ENCODE peak calls at places on chromosomes 12 and 14, in four cellular contexts. One of them, this sample, is unnamed.

GRCh38 chr12:127070512-127071157 is 1196.3 kb upstream of the TMEM132C start:
- DNase-seq in K562: no peak
- DNase-seq in HepG2: no peak
- DNase-seq in GM12878: no peak
- DNase-seq in this sample: no peak

GRCh38 chr12:52186135-52186840 is 5.5 kb downstream of the KRT80 start:
- DNase-seq in HepG2: peak
- DNase-seq in K562: no peak
- DNase-seq in GM12878: no peak
- DNase-seq in this sample: no peak

GRCh38 chr14:75144944-75145343 is 18.1 kb upstream of the NEK9 start:
- DNase-seq in HepG2: no peak
- DNase-seq in GM12878: no peak
- DNase-seq in K562: no peak
- DNase-seq in this sample: no peak

GRCh38 chr12:3600039-3600720 is 109.2 kb downstream of the PRMT8 start:
- DNase-seq in GM12878: no peak
- DNase-seq in HepG2: no peak
- DNase-seq in K562: peak
- DNase-seq in this sample: no peak

GRCh38 chr12:103114296-103115055 is 157.0 kb downstream of the ASCL1 start:
- DNase-seq in GM12878: peak
- DNase-seq in HepG2: no peak
- DNase-seq in K562: no peak
- DNase-seq in this sample: no peak

GRCh38 chr14:60777856-60778578 is 43.5 kb downstream of the MNAT1 start:
- DNase-seq in K562: no peak
- DNase-seq in GM12878: no peak
- DNase-seq in HepG2: no peak
- DNase-seq in this sample: no peak

GRCh38 chr14:72605096-72605920 is 288.6 kb downstream of the DPF3 start:
- DNase-seq in GM12878: no peak
- DNase-seq in K562: no peak
- DNase-seq in HepG2: no peak
- DNase-seq in this sample: no peak

GRCh38 chr12:83153156-83153555 is 466.4 kb downstream of the TMTC2 start:
- DNase-seq in K562: no peak
- DNase-seq in GM12878: peak
- DNase-seq in HepG2: no peak
- DNase-seq in this sample: no peak

GRCh38 chr14:64767215-64767964 is 63.2 kb downstream of the PLEKHG3 start:
- DNase-seq in K562: no peak
- DNase-seq in GM12878: no peak
- DNase-seq in HepG2: no peak
- DNase-seq in this sample: no peak

GRCh38 chr14:65156568-65157366 is 54.5 kb upstream of the MAX start:
- DNase-seq in K562: no peak
- DNase-seq in HepG2: no peak
- DNase-seq in GM12878: peak
- DNase-seq in this sample: no peak

GRCh38 chr12:32821293-32822089 is 65.8 kb upstream of the YARS2 start:
- DNase-seq in GM12878: no peak
- DNase-seq in K562: no peak
- DNase-seq in HepG2: no peak
- DNase-seq in this sample: no peak

GRCh38 chr12:99121476-99121965 is 476.4 kb downstream of the APAF1 start:
- DNase-seq in HepG2: no peak
- DNase-seq in K562: no peak
- DNase-seq in GM12878: no peak
- DNase-seq in this sample: no peak

GRCh38 chr14:94595912-94596311 is 14.7 kb downstream of the SERPINA5 start:
- DNase-seq in K562: no peak
- DNase-seq in GM12878: no peak
- DNase-seq in HepG2: no peak
- DNase-seq in this sample: no peak

GRCh38 chr14:22471545-22472121 is 117.4 kb downstream of the DAD1 start:
- DNase-seq in HepG2: peak
- DNase-seq in K562: peak
- DNase-seq in GM12878: no peak
- DNase-seq in this sample: peak

GRCh38 chr12:11798856-11799530 is 149.5 kb downstream of the ETV6 start:
- DNase-seq in GM12878: no peak
- DNase-seq in HepG2: peak
- DNase-seq in K562: peak
- DNase-seq in this sample: no peak

GRCh38 chr14:91545946-91546716 is 36.0 kb upstream of the PPP4R3A start:
- DNase-seq in HepG2: no peak
- DNase-seq in GM12878: no peak
- DNase-seq in K562: no peak
- DNase-seq in this sample: no peak

GRCh38 chr14:36238666-36239363 is 62.3 kb upstream of the PTCSC3 start:
- DNase-seq in GM12878: no peak
- DNase-seq in K562: no peak
- DNase-seq in HepG2: no peak
- DNase-seq in this sample: no peak

GRCh38 chr14:98633380-98633779 is 638.6 kb downstream of the BCL11B start:
- DNase-seq in GM12878: no peak
- DNase-seq in HepG2: peak
- DNase-seq in K562: no peak
- DNase-seq in this sample: no peak

GRCh38 chr12:57591567-57592325 is 754 bp downstream of the PIP4K2C start:
- DNase-seq in HepG2: no peak
- DNase-seq in K562: peak
- DNase-seq in GM12878: no peak
- DNase-seq in this sample: no peak

GRCh38 chr14:51653096-51653814 is 1.5 kb downstream of the FRMD6 start:
- DNase-seq in K562: no peak
- DNase-seq in HepG2: no peak
- DNase-seq in GM12878: no peak
- DNase-seq in this sample: no peak

GRCh38 chr12:30019386-30020140 is 235.8 kb upstream of the TMTC1 start:
- DNase-seq in HepG2: no peak
- DNase-seq in GM12878: no peak
- DNase-seq in K562: no peak
- DNase-seq in this sample: no peak

GRCh38 chr12:94710933-94711332 is 60.6 kb upstream of the TMCC3 start:
- DNase-seq in K562: peak
- DNase-seq in HepG2: peak
- DNase-seq in GM12878: no peak
- DNase-seq in this sample: peak

GRCh38 chr12:38919191-38919590 is 13.8 kb upstream of the CPNE8 start:
- DNase-seq in K562: no peak
- DNase-seq in HepG2: no peak
- DNase-seq in GM12878: no peak
- DNase-seq in this sample: no peak

GRCh38 chr12:81327458-81327857 is 249.6 kb downstream of the ACSS3 start:
- DNase-seq in GM12878: no peak
- DNase-seq in K562: no peak
- DNase-seq in HepG2: no peak
- DNase-seq in this sample: no peak

GRCh38 chr12:81333812-81334211 is 255.9 kb downstream of the ACSS3 start:
- DNase-seq in K562: no peak
- DNase-seq in GM12878: no peak
- DNase-seq in HepG2: no peak
- DNase-seq in this sample: no peak

GRCh38 chr12:81330480-81330879 is 252.6 kb downstream of the ACSS3 start:
- DNase-seq in K562: no peak
- DNase-seq in HepG2: no peak
- DNase-seq in GM12878: no peak
- DNase-seq in this sample: no peak

GRCh38 chr12:81332054-81332453 is 254.2 kb downstream of the ACSS3 start:
- DNase-seq in HepG2: no peak
- DNase-seq in GM12878: no peak
- DNase-seq in K562: no peak
- DNase-seq in this sample: no peak

DNA sequence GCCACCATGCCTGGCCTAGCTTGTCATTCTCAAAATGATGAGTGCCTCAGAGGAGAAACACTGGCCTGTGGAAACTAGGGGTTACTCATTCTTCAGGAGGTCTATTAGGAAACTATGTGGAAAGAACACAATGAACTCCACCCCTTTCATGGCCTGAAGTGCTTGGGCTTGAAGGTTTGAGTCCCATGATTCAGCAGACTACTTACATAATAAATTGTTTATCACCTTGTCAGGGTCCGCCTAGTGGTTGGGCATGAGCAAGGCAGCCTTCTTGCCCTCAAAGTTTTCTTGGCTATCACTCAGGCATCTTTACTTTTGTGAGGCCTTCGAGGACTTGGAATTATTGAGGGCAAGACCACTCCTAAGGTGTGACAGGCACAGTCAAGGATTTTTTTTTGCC is 251.2 kb downstream of the ACSS3 start:
- DNase-seq in GM12878: no peak
- DNase-seq in K562: no peak
- DNase-seq in HepG2: peak
- DNase-seq in this sample: peak
- TF ChIP-seq CTCF in GM12878: peak
- TF ChIP-seq CTCF in K562: no peak
- TF ChIP-seq CTCF in HepG2: peak
- TF ChIP-seq CTCF in this sample: peak

GRCh38 chr14:100609941-100610391 is 22.7 kb upstream of the BEGAIN start:
- DNase-seq in HepG2: no peak
- DNase-seq in GM12878: no peak
- DNase-seq in K562: no peak
- DNase-seq in this sample: no peak
- TF ChIP-seq ESRRA in HepG2: no peak
- TF ChIP-seq ESRRA in GM12878: no peak
- TF ChIP-seq ESRRA in K562: no peak
- TF ChIP-seq ESRRA in this sample: no peak

DNA sequence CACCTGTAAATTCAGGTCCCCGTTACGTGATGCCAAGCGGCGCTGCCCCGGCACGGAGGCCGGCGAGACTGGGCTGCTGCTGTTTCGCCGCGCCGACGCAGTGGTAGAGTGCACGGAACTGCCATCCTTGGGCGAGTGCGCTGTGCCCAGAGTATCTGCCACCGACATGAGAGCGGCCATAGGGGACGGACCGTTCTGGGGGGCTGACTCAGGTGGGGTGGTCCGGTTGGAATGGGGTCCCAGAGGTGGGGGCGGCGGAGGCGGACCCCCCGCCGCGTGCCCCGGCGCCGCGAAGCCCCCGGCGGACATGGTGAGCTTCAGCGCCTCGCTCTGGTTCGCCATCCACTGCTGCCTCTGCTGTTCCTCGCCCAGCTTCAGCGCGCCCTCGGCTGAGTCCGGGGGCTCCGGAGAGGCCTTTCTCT is 2.8 kb downstream of the IRF2BPL start:
- DNase-seq in GM12878: no peak
- DNase-seq in HepG2: no peak
- DNase-seq in K562: no peak
- DNase-seq in this sample: peak
- TF ChIP-seq CREB1 in GM12878: no peak
- TF ChIP-seq CREB1 in HepG2: no peak
- TF ChIP-seq CREB1 in K562: no peak
- TF ChIP-seq CREB1 in this sample: no peak

GRCh38 chr14:92969470-92970232 is 46.7 kb downstream of the CHGA start:
- DNase-seq in K562: no peak
- DNase-seq in GM12878: no peak
- DNase-seq in HepG2: no peak
- DNase-seq in this sample: no peak

GRCh38 chr14:92971601-92972180 is 48.7 kb downstream of the CHGA start:
- DNase-seq in HepG2: no peak
- DNase-seq in GM12878: no peak
- DNase-seq in K562: no peak
- DNase-seq in this sample: no peak

GRCh38 chr14:92967346-92967926 is 44.5 kb downstream of the CHGA start:
- DNase-seq in HepG2: no peak
- DNase-seq in GM12878: no peak
- DNase-seq in K562: no peak
- DNase-seq in this sample: no peak

GRCh38 chr14:92968291-92969020 is 45.5 kb downstream of the CHGA start:
- DNase-seq in GM12878: no peak
- DNase-seq in K562: no peak
- DNase-seq in HepG2: no peak
- DNase-seq in this sample: no peak

DNA sequence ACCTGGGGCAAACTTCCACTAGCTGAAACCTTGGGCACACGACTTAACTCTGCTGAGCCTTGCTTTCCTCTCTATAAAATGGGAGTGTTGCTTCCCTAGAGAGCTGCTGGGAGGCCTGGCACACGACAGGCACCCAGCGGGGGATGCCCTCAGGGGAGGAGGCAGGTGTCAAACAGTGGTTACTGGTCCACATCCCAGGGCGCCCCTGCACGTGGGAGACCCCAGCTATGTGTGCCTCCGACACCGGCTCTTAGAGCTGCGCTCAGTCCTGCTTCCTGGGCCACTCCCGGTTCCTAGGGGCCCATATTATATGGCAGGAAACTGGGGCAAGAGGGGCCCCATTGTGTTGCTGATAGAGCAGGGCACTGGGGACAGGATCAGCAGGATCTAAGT is 47.3 kb downstream of the CHGA start:
- DNase-seq in HepG2: no peak
- DNase-seq in GM12878: no peak
- DNase-seq in K562: no peak
- DNase-seq in this sample: no peak
- TF ChIP-seq CTCF in HepG2: no peak
- TF ChIP-seq CTCF in GM12878: no peak
- TF ChIP-seq CTCF in K562: no peak
- TF ChIP-seq CTCF in this sample: no peak

GRCh38 chr12:122528582-122528981 is 1.5 kb downstream of the KNTC1 start:
- DNase-seq in K562: no peak
- DNase-seq in GM12878: no peak
- DNase-seq in HepG2: no peak
- DNase-seq in this sample: no peak

GRCh38 chr12:122528992-122529391 is 1.9 kb downstream of the KNTC1 start:
- DNase-seq in HepG2: no peak
- DNase-seq in GM12878: no peak
- DNase-seq in K562: no peak
- DNase-seq in this sample: no peak

GRCh38 chr12:122523846-122524718 is 2.7 kb downstream of the RSRC2 start:
- DNase-seq in GM12878: no peak
- DNase-seq in K562: no peak
- DNase-seq in HepG2: no peak
- DNase-seq in this sample: no peak

GRCh38 chr12:122526683-122527477 is at the start of the genes KNTC1 and RSRC2:
- DNase-seq in HepG2: peak
- DNase-seq in K562: peak
- DNase-seq in GM12878: peak
- DNase-seq in this sample: peak

DNA sequence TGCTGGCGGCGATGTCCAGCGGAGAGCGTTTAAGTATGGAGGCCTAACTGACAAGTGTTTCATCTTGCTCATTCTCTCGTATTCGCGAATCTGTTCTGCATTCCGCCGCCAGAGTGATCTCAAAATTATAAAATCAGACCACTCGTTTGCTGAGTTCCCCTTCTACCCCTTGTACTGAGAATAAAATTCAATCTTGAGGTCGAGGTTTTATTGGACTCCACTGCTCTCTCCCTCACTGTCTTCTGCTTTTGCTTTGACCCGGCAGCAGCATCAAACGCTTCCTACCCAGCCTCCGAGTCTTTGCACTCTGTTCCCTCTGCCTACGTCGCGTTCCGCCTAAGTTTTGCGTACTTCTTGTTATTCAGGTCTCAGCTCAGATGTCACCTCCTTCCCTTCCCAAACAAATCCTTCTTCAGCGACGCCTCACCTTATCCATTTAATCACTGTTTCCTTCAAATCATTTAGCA is 462 bp downstream of the KNTC1 start:
- DNase-seq in K562: peak
- DNase-seq in GM12878: no peak
- DNase-seq in HepG2: no peak
- DNase-seq in this sample: no peak
- TF ChIP-seq ESRRA in K562: no peak
- TF ChIP-seq ESRRA in GM12878: no peak
- TF ChIP-seq ESRRA in HepG2: no peak
- TF ChIP-seq ESRRA in this sample: no peak

This sample was measured in WTC11.